ENCODE peak calls at places on chromosome 10, in five cellular contexts. Y is astrocyte of the spinal cord, S is heart right ventricle, Q is uterus, G is PC-3. N is an unnamed sample.

GRCh38 chr10:122847782-122848604 is 2.3 kb upstream of the CUZD1 start:
- DNase-seq in G (no peak), Q (no peak), Y (peak; percentile 36), S (no peak), N (no peak)

GRCh38 chr10:86524225-86524982 is 2.8 kb upstream of the WAPL start:
- DNase-seq in S (no peak), Y (no peak), Q (no peak), G (no peak), N (no peak)

GRCh38 chr10:23099079-23099478 is 3.7 kb downstream of the MSRB2 start:
- DNase-seq in G (no peak), S (no peak), Q (no peak), Y (no peak), N (no peak)

GRCh38 chr10:80444646-80445319 is 9.3 kb upstream of the TSPAN14 start:
- DNase-seq in Q (peak; percentile 52), Y (peak; percentile 79), S (peak; percentile 57), G (no peak), N (peak; percentile 43)

GRCh38 chr10:124740374-124741280 is 3.6 kb downstream of the FAM53B start:
- DNase-seq in Q (peak; percentile 77), Y (no peak), S (peak; percentile 65), G (peak; percentile 50), N (peak; percentile 34)

GRCh38 chr10:124621637-124622036 is 122.5 kb downstream of the FAM53B start:
- DNase-seq in G (no peak), S (no peak), Q (no peak), Y (no peak), N (no peak)

GRCh38 chr10:114694735-114695134 is 36.7 kb upstream of the ABLIM1 start:
- DNase-seq in G (peak; percentile 26), Y (no peak), S (no peak), Q (no peak), N (peak; percentile 57)

GRCh38 chr10:132940791-132941465 is 1.4 kb downstream of the CFAP46 start:
- DNase-seq in S (no peak), Q (no peak), Y (no peak), G (no peak), N (no peak)

GRCh38 chr10:28628184-28628893 is 49.0 kb upstream of the BAMBI start:
- DNase-seq in S (peak; percentile 76), G (peak; percentile 76), Q (peak; percentile 73), Y (peak; percentile 76), N (peak; percentile 85)

GRCh38 chr10:91201213-91201996 is 19.1 kb upstream of the PCGF5 start:
- DNase-seq in G (no peak), S (no peak), Y (peak; percentile 18), Q (no peak), N (no peak)

GRCh38 chr10:77416327-77417135 is 221.1 kb downstream of the KCNMA1 start:
- DNase-seq in G (peak; percentile 100), Q (no peak), S (no peak), Y (peak; percentile 90), N (no peak)

GRCh38 chr10:24944512-24945255 is 7.7 kb downstream of the PRTFDC1 start:
- DNase-seq in Y (peak; percentile 73), G (peak; percentile 83), S (no peak), Q (no peak), N (no peak)

GRCh38 chr10:84156768-84157167 is 16.8 kb upstream of the GPR15LG start:
- DNase-seq in Q (no peak), G (no peak), S (no peak), Y (no peak), N (no peak)

GRCh38 chr10:91190388-91190870 is 30.0 kb upstream of the PCGF5 start:
- DNase-seq in S (no peak), G (no peak), Y (peak; percentile 55), Q (no peak), N (no peak)

GRCh38 chr10:11214407-11214806 is 196.7 kb downstream of the CELF2 start:
- DNase-seq in S (no peak), Y (no peak), G (no peak), Q (no peak), N (no peak)

GRCh38 chr10:12214763-12215218 is 18.8 kb downstream of the CDC123 start:
- DNase-seq in G (peak; percentile 28), Q (peak; percentile 24), S (no peak), Y (peak; percentile 62), N (peak; percentile 47)

GRCh38 chr10:101331960-101332359 is 22.0 kb upstream of the BTRC start:
- DNase-seq in S (no peak), Y (no peak), G (peak; percentile 58), Q (no peak), N (no peak)

GRCh38 chr10:70656489-70656888 is 15.8 kb upstream of the ADAMTS14 start:
- DNase-seq in Y (peak; percentile 99), G (peak; percentile 100), S (no peak), Q (no peak), N (no peak)

GRCh38 chr10:129472696-129473555 is 5.9 kb downstream of the MGMT start:
- DNase-seq in Q (no peak), Y (no peak), S (no peak), G (no peak), N (no peak)

GRCh38 chr10:29239569-29240472 is 49.0 kb upstream of the LYZL1 start:
- DNase-seq in Q (no peak), S (no peak), G (peak; percentile 62), Y (no peak), N (peak; percentile 15)

GRCh38 chr10:43867667-43868361 is 219.1 kb upstream of the ZNF32 start:
- DNase-seq in Q (no peak), G (peak; percentile 72), Y (peak; percentile 80), S (no peak), N (no peak)

GRCh38 chr10:128373071-128373749 is 247.0 kb upstream of the MKI67 start:
- DNase-seq in G (no peak), S (no peak), Q (no peak), Y (no peak), N (no peak)

GRCh38 chr10:88157981-88158465 is 294.6 kb downstream of the PTEN start:
- DNase-seq in Q (peak; percentile 61), S (no peak), G (no peak), Y (peak; percentile 88), N (no peak)

GRCh38 chr10:85147346-85148250 is 819.2 kb downstream of the CCSER2 start:
- DNase-seq in Y (no peak), Q (no peak), G (no peak), S (no peak), N (no peak)

GRCh38 chr10:49260636-49261296 is 38.2 kb upstream of the C10orf71 start:
- DNase-seq in Q (no peak), S (no peak), Y (no peak), G (no peak), N (no peak)

GRCh38 chr10:99941942-99942835 is 67.6 kb downstream of the DNMBP start:
- DNase-seq in Y (peak; percentile 88), Q (no peak), G (no peak), S (no peak), N (peak; percentile 10)

GRCh38 chr10:44715081-44715480 is 196.1 kb upstream of the TMEM72 start:
- DNase-seq in Y (peak; percentile 78), Q (no peak), S (no peak), G (no peak), N (no peak)

DNA sequence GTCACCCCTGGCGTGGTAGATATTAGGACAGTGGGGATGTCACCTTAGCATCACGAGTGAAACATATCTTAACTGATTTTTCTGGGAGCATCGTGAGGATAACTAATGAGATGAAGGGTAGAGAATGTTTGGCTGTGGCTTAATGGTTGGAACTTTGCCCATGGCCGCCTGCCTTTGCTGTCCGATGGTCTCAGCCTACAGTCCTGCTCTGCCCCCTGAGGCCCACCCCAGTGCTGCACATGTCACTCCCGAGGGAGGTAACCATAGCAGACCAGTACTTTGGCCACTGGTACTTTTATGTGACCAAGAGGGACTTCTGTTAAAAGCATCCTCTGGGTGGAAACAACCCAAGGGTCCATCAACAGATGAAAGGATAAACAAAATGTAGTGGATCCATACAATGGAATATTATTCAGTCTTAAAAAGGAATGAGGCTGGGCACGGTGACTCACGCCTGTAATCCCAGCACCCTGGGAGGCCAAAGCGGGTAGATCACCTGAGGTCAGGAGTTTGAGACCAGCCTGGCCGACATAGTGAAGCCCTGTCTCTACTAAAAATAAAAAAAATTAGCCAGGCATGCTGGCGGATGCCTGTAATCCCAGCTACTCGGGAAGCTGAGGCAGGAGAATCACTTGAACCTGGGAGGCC is 58.4 kb downstream of the TACR2 start:
- DNase-seq in S (no peak), G (no peak), Q (no peak), Y (no peak), N (no peak)
- TF ChIP-seq CTCF in S (no peak), G (no peak), Q (no peak), Y (no peak), N (no peak)

GRCh38 chr10:112821042-112821441 is 129.0 kb upstream of the TCF7L2 start:
- DNase-seq in Y (no peak), Q (no peak), G (no peak), S (no peak), N (no peak)
- TF ChIP-seq CTCF in Y (no peak), Q (no peak), G (no peak), S (no peak), N (no peak)

GRCh38 chr10:21020545-21020944 is 123.4 kb upstream of the NEBL start:
- DNase-seq in S (no peak), G (peak; percentile 43), Y (peak; percentile 9), Q (no peak), N (peak; percentile 15)
- TF ChIP-seq CTCF in S (no peak), G (peak; percentile 77), Y (peak; percentile 49), Q (no peak), N (no peak)

GRCh38 chr10:26861326-26861998 is 704 bp upstream of the ABI1 start:
- DNase-seq in Q (no peak), Y (no peak), G (no peak), S (no peak), N (no peak)
- TF ChIP-seq CTCF in Q (no peak), Y (no peak), G (peak; percentile 45), S (no peak), N (peak; percentile 20)

GRCh38 chr10:812787-813186 is 118.7 kb downstream of the LARP4B start:
- DNase-seq in S (no peak), Y (no peak), Q (no peak), G (no peak), N (no peak)

GRCh38 chr10:811781-812180 is 119.7 kb downstream of the LARP4B start:
- DNase-seq in Q (no peak), Y (no peak), G (no peak), S (no peak), N (no peak)

GRCh38 chr10:809671-810350 is 120.3 kb upstream of the DIP2C start:
- DNase-seq in S (peak; percentile 63), Y (no peak), G (no peak), Q (no peak), N (no peak)

GRCh38 chr10:811379-811778 is 120.1 kb downstream of the LARP4B start:
- DNase-seq in Y (no peak), Q (no peak), S (no peak), G (no peak), N (no peak)

DNA sequence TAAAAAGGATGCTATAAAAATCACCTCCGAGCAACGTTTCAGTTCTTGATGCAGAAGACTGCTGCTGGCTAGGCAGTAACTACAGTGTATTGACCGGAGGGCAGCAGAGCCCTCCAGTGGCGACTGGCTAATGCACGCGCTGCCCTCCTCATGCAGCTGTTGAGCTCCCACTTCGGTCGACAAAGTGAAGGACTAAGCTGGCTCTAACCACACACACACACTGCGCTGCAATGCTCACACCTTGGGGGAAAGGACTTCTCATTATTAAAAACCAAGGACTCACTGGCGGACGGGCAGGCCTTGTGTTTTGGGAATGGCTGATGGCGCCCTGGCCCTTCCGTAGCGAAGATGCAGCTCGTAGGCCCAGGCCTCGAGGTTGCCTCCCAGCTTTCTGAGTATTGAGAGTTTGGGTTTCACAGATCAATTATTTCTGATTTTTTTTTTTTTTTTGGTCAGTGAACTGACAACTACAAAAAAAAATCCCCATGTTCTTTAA is 120.9 kb upstream of the DIP2C start:
- DNase-seq in Y (peak; percentile 20), S (no peak), Q (no peak), G (no peak), N (no peak)
- TF ChIP-seq CTCF in Y (peak; percentile 46), S (peak; percentile 13), Q (no peak), G (no peak), N (no peak)